ENCODE peak calls at places on chromosomes 6 and 20, in five cellular contexts. B is uterus, K is cardiac muscle cell, W is thoracic aorta, E is caudate nucleus. T is an unnamed sample.

GRCh38 chr20:61565791-61566190 is 313.7 kb downstream of the CDH4 start:
- DNase-seq in B (no peak), K (no peak), W (no peak), E (no peak), T (no peak)

GRCh38 chr20:43746344-43747137 is 19.7 kb upstream of the GTSF1L start:
- DNase-seq in B (no peak), K (no peak), W (no peak), E (no peak), T (no peak)

GRCh38 chr6:112781236-112781635 is 434.1 kb downstream of the RFPL4B start:
- DNase-seq in B (no peak), K (peak), W (no peak), E (no peak), T (no peak)

GRCh38 chr20:56630086-56630493 is 984 bp downstream of the TFAP2C start:
- DNase-seq in B (peak), K (peak), W (no peak), E (no peak), T (no peak)

GRCh38 chr6:152378154-152378553 is 259.0 kb downstream of the SYNE1 start:
- DNase-seq in B (no peak), K (no peak), W (no peak), E (peak), T (peak)

GRCh38 chr6:19052219-19052618 is 665.1 kb downstream of the RNF144B start:
- DNase-seq in B (no peak), K (no peak), W (no peak), E (no peak), T (no peak)

GRCh38 chr6:4134841-4135664 is at the start of gene ECI2:
- DNase-seq in B (no peak), K (no peak), W (peak), E (peak), T (peak)

GRCh38 chr20:61387204-61387958 is 135.3 kb downstream of the CDH4 start:
- DNase-seq in B (no peak), K (peak), W (no peak), E (peak), T (no peak)

GRCh38 chr20:59165389-59165785 is 1.8 kb downstream of the ZNF831 start:
- DNase-seq in B (no peak), K (no peak), W (no peak), E (no peak), T (no peak)

GRCh38 chr6:137883400-137883888 is 16.4 kb downstream of the TNFAIP3 start:
- DNase-seq in B (no peak), K (no peak), W (no peak), E (no peak), T (no peak)

GRCh38 chr6:150251566-150252186 is 108.8 kb downstream of the PPP1R14C start:
- DNase-seq in B (no peak), K (no peak), W (no peak), E (no peak), T (no peak)

GRCh38 chr20:13960525-13960924 is 29.9 kb downstream of the SEL1L2 start:
- DNase-seq in B (no peak), K (no peak), W (no peak), E (no peak), T (no peak)

GRCh38 chr6:52994789-52995078 is 350 bp downstream of the GSTA4 start:
- DNase-seq in B (peak), K (peak), W (no peak), E (peak), T (no peak)

GRCh38 chr20:18087054-18087453 is 29.3 kb upstream of the OVOL2 start:
- DNase-seq in B (no peak), K (no peak), W (no peak), E (no peak), T (no peak)

GRCh38 chr6:55950071-55950814 is 74.9 kb upstream of the BMP5 start:
- DNase-seq in B (no peak), K (no peak), W (no peak), E (no peak), T (no peak)

GRCh38 chr6:112058243-112058642 is 4.3 kb downstream of the CCN6 start:
- DNase-seq in B (no peak), K (no peak), W (no peak), E (no peak), T (no peak)

GRCh38 chr6:169983651-169984050 is 232.2 kb downstream of the ERMARD start:
- DNase-seq in B (no peak), K (no peak), W (no peak), E (no peak), T (no peak)

GRCh38 chr20:18702736-18703135 is 110.8 kb upstream of the SCP2D1 start:
- DNase-seq in B (no peak), K (no peak), W (no peak), E (no peak), T (no peak)

GRCh38 chr20:8509809-8510208 is 377.7 kb downstream of the PLCB1 start:
- DNase-seq in B (no peak), K (no peak), W (no peak), E (no peak), T (no peak)

GRCh38 chr20:40938020-40938419 is 90.6 kb upstream of the TOP1 start:
- DNase-seq in B (no peak), K (no peak), W (no peak), E (no peak), T (no peak)

GRCh38 chr6:16684896-16685554 is 76.2 kb downstream of the ATXN1 start:
- DNase-seq in B (no peak), K (no peak), W (no peak), E (peak), T (no peak)

GRCh38 chr20:35277531-35278395 is at the start of gene MMP24OS:
- DNase-seq in B (peak), K (peak), W (peak), E (peak), T (peak)

GRCh38 chr6:15842718-15843117 is 179.9 kb upstream of the DTNBP1 start:
- DNase-seq in B (no peak), K (no peak), W (no peak), E (no peak), T (no peak)

GRCh38 chr6:110034637-110035096 is 56.6 kb downstream of the GPR6 start:
- DNase-seq in B (no peak), K (peak), W (no peak), E (no peak), T (no peak)

GRCh38 chr20:33679758-33680485 is 5.7 kb upstream of the NECAB3 start:
- DNase-seq in B (no peak), K (no peak), W (no peak), E (no peak), T (no peak)

GRCh38 chr20:23090147-23090546 is 4.0 kb upstream of the CD93 start:
- DNase-seq in B (no peak), K (no peak), W (no peak), E (no peak), T (no peak)

GRCh38 chr20:25696384-25697131 is at the start of gene ZNF337:
- DNase-seq in B (peak), K (peak), W (peak), E (peak), T (peak)

GRCh38 chr20:25697132-25697446 is 436 bp upstream of the ZNF337 start:
- DNase-seq in B (no peak), K (no peak), W (no peak), E (no peak), T (no peak)

GRCh38 chr20:25699914-25700313 is 3.3 kb upstream of the ZNF337 start:
- DNase-seq in B (no peak), K (no peak), W (no peak), E (no peak), T (no peak)

GRCh38 chr20:25692499-25692898 is 4.2 kb downstream of the ZNF337 start:
- DNase-seq in B (no peak), K (no peak), W (no peak), E (no peak), T (no peak)

GRCh38 chr20:25695532-25696383 is 895 bp downstream of the ZNF337 start:
- DNase-seq in B (peak), K (no peak), W (no peak), E (no peak), T (no peak)
- H3K27ac ChIP-seq in B (peak), K (peak), W (peak), E (peak), T (peak)

DNA sequence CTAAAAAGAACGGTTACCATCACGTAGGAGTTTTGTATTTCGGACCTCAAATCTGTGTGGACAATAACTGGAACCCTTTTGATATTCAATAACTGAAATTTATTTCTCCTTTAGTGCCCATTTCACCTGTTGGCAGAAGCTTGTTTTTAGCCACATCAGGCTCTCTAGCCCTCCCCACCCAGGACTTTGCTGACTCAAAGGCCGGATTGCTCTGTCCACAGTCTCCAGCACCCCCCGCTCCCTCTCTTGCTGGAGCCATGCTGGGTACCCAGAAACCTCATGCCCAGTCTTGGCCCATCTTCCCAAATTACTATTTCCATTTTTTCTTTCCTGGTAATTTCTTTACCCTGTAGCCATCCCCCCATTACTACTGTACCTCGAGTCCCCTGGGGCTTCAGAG is 55.8 kb upstream of the DUSP22 start:
- DNase-seq in B (no peak), K (no peak), W (no peak), E (no peak), T (no peak)
- H3K27ac ChIP-seq in B (peak), K (no peak), W (no peak), E (peak), T (no peak)

DNA sequence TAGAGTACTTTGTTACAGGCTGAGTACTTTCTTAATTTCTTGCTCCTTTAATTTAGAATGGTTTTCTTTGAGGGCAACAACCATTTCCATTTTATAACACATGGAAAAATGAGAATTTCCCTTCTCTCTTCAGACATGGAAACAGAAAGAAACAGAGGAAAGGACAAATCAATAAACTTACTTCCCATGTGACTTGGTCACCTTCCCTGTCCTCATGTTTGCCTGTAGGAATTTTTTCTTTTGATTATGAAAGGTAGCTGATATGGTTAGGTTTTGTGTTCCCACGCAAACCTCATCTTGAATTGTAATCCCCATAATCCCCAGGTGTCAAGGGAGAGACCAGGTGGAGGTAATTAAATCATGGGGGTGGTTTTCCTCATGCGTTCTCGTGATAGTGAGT is 169.7 kb downstream of the PHF3 start:
- DNase-seq in B (no peak), K (no peak), W (no peak), E (no peak), T (no peak)
- H3K27ac ChIP-seq in B (peak), K (no peak), W (no peak), E (no peak), T (no peak)

GRCh38 chr6:43277083-43277642 is 20.9 kb upstream of the SLC22A7 start:
- DNase-seq in B (no peak), K (no peak), W (no peak), E (no peak), T (no peak)
- H3K27ac ChIP-seq in B (no peak), K (no peak), W (no peak), E (no peak), T (no peak)

GRCh38 chr6:65006788-65007187 is 700.2 kb downstream of the EYS start:
- DNase-seq in B (no peak), K (no peak), W (no peak), E (no peak), T (no peak)
- H3K27ac ChIP-seq in B (no peak), K (no peak), W (no peak), E (no peak), T (no peak)

GRCh38 chr20:609371-609964 is 641 bp downstream of the TCF15 start:
- DNase-seq in B (no peak), K (no peak), W (no peak), E (no peak), T (no peak)
- H3K27ac ChIP-seq in B (no peak), K (no peak), W (no peak), E (no peak), T (no peak)

GRCh38 chr6:159106627-159107241 is 61.9 kb upstream of the TAGAP start:
- DNase-seq in B (peak), K (peak), W (no peak), E (peak), T (no peak)

GRCh38 chr6:159104163-159104885 is 59.5 kb upstream of the TAGAP start:
- DNase-seq in B (peak), K (peak), W (no peak), E (peak), T (peak)

GRCh38 chr6:159107451-159108260 is 61.5 kb upstream of the FNDC1 start:
- DNase-seq in B (no peak), K (no peak), W (no peak), E (no peak), T (no peak)

GRCh38 chr6:159104931-159105330 is 60.1 kb upstream of the TAGAP start:
- DNase-seq in B (no peak), K (no peak), W (no peak), E (no peak), T (no peak)

DNA sequence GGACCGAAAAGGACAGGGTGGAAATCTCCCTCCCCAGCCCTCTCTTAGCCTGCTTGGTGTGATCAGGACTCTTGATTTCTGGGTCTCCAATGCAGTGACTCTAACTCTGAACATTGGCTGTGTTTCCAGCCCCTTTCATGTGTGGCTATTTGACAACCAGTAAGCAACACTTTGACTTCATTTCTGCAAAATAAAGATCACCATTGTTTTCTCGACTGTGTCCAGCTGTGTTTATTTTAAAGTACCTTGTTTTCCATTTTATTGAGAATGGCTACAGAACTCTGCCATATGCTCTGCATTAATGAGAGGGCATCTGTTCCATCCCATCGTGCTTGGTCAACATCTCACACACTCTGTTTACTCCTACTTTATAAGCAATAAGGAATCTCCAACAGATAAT is 60.9 kb upstream of the TAGAP start:
- DNase-seq in B (no peak), K (no peak), W (no peak), E (no peak), T (no peak)
- H3K27ac ChIP-seq in B (no peak), K (no peak), W (no peak), E (peak), T (peak)

DNA sequence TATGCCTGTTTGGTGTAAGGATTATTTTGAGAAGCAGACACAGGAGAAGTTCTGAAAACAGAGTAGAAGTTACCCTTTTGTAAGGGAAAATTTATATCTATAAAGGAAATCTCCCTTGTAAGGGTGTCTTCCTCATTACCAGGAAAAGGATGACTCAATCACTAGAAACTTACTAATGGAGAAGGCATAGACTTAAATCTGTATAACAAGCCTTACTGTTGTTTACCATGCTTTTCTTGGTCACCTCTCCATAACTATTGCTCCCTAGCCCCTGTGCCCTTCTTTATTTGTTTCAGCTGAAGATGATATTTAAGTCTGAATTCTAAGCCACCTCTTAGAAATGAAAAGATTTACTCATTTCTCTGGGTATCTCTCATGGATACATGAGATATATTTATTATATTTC is 105.5 kb downstream of the NCOA3 start:
- DNase-seq in B (no peak), K (no peak), W (no peak), E (no peak), T (no peak)
- H3K27ac ChIP-seq in B (no peak), K (no peak), W (no peak), E (no peak), T (no peak)